ENCODE peak calls at places on chromosomes 6 and 20, in five cellular contexts. One of them, this sample, is unnamed. For H3K27me3 and H3K4me1, the result is how much of the 10 kb centered on the place peaks cover.

GRCh38 chr6:22250486-22250885 is 46.4 kb downstream of the PRL start:
- DNase-seq in heart left ventricle: no peak
- DNase-seq in adipocyte: no peak
- DNase-seq in SJSA1: no peak
- DNase-seq in CD4-positive, alpha-beta memory T cell: no peak
- DNase-seq in this sample: no peak

GRCh38 chr20:8394308-8394945 is 262.4 kb downstream of the PLCB1 start:
- DNase-seq in heart left ventricle: no peak
- DNase-seq in adipocyte: peak
- DNase-seq in SJSA1: no peak
- DNase-seq in CD4-positive, alpha-beta memory T cell: no peak
- DNase-seq in this sample: no peak

GRCh38 chr20:62835931-62836861 is 19.3 kb downstream of the COL9A3 start:
- DNase-seq in heart left ventricle: no peak
- DNase-seq in adipocyte: no peak
- DNase-seq in SJSA1: no peak
- DNase-seq in CD4-positive, alpha-beta memory T cell: no peak
- DNase-seq in this sample: peak

GRCh38 chr6:159193923-159194322 is 24.7 kb downstream of the FNDC1 start:
- DNase-seq in heart left ventricle: no peak
- DNase-seq in adipocyte: peak
- DNase-seq in SJSA1: no peak
- DNase-seq in CD4-positive, alpha-beta memory T cell: no peak
- DNase-seq in this sample: no peak

GRCh38 chr20:19631410-19631809 is 126.6 kb upstream of the RIN2 start:
- DNase-seq in heart left ventricle: no peak
- DNase-seq in adipocyte: no peak
- DNase-seq in SJSA1: no peak
- DNase-seq in CD4-positive, alpha-beta memory T cell: no peak
- DNase-seq in this sample: no peak

GRCh38 chr20:48236485-48237055 is 451.3 kb upstream of the SULF2 start:
- DNase-seq in heart left ventricle: no peak
- DNase-seq in adipocyte: no peak
- DNase-seq in SJSA1: no peak
- DNase-seq in CD4-positive, alpha-beta memory T cell: no peak
- DNase-seq in this sample: no peak

GRCh38 chr6:167799033-167799933 is 27.4 kb upstream of the AFDN start:
- DNase-seq in heart left ventricle: no peak
- DNase-seq in adipocyte: peak
- DNase-seq in SJSA1: no peak
- DNase-seq in CD4-positive, alpha-beta memory T cell: no peak
- DNase-seq in this sample: no peak

GRCh38 chr20:16758459-16759160 is 10.5 kb downstream of the OTOR start:
- DNase-seq in heart left ventricle: no peak
- DNase-seq in adipocyte: no peak
- DNase-seq in SJSA1: no peak
- DNase-seq in CD4-positive, alpha-beta memory T cell: no peak
- DNase-seq in this sample: no peak

GRCh38 chr6:35184580-35185301 is 29.0 kb upstream of the SCUBE3 start:
- DNase-seq in heart left ventricle: no peak
- DNase-seq in adipocyte: no peak
- DNase-seq in SJSA1: no peak
- DNase-seq in CD4-positive, alpha-beta memory T cell: no peak
- DNase-seq in this sample: no peak

GRCh38 chr6:11120273-11121005 is 8.9 kb upstream of the ERVFRD-1 start:
- DNase-seq in heart left ventricle: no peak
- DNase-seq in adipocyte: peak
- DNase-seq in SJSA1: no peak
- DNase-seq in CD4-positive, alpha-beta memory T cell: no peak
- DNase-seq in this sample: no peak

GRCh38 chr6:115830895-115831294 is 229.8 kb downstream of the FRK start:
- DNase-seq in heart left ventricle: no peak
- DNase-seq in adipocyte: no peak
- DNase-seq in SJSA1: no peak
- DNase-seq in CD4-positive, alpha-beta memory T cell: no peak
- DNase-seq in this sample: no peak

GRCh38 chr6:72328775-72329174 is 293.1 kb upstream of the KCNQ5 start:
- DNase-seq in heart left ventricle: no peak
- DNase-seq in adipocyte: peak
- DNase-seq in SJSA1: no peak
- DNase-seq in CD4-positive, alpha-beta memory T cell: no peak
- DNase-seq in this sample: no peak

GRCh38 chr6:37679539-37680476 is 17.9 kb downstream of the MDGA1 start:
- DNase-seq in heart left ventricle: no peak
- DNase-seq in adipocyte: no peak
- DNase-seq in SJSA1: no peak
- DNase-seq in CD4-positive, alpha-beta memory T cell: no peak
- DNase-seq in this sample: no peak

DNA sequence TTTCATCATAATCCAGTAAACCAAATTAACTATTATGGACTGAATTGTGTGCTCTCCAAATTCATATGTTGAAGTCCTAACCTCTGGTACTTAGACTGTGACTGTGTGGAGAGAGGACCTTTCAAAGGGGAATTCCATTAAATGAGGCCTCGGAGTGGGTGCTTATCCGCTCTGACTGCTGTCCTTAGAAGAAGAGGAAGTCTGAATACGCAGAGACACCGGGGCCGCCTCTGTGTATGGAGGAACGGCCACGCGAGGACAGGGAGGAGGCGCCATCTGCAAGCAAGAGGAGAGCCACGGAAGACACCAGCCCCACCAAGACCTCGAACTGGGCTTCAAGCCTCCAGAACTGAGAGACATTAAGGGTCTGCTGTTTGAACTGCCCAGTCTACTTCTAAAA is 35.6 kb upstream of the RPS6KA2 start:
- DNase-seq in heart left ventricle: no peak
- DNase-seq in adipocyte: no peak
- DNase-seq in SJSA1: no peak
- DNase-seq in CD4-positive, alpha-beta memory T cell: no peak
- DNase-seq in this sample: no peak
- H3K27me3 ChIP-seq in heart left ventricle: under half
- H3K27me3 ChIP-seq in adipocyte: half or more
- H3K27me3 ChIP-seq in SJSA1: under half
- H3K27me3 ChIP-seq in CD4-positive, alpha-beta memory T cell: under half
- H3K27me3 ChIP-seq in this sample: under half

GRCh38 chr6:33718713-33719112 is 7.2 kb upstream of the UQCC2 start:
- DNase-seq in heart left ventricle: no peak
- DNase-seq in adipocyte: no peak
- DNase-seq in SJSA1: no peak
- DNase-seq in CD4-positive, alpha-beta memory T cell: no peak
- DNase-seq in this sample: no peak
- H3K4me1 ChIP-seq in heart left ventricle: under half
- H3K4me1 ChIP-seq in adipocyte: under half
- H3K4me1 ChIP-seq in SJSA1: under half
- H3K4me1 ChIP-seq in CD4-positive, alpha-beta memory T cell: under half
- H3K4me1 ChIP-seq in this sample: under half

DNA sequence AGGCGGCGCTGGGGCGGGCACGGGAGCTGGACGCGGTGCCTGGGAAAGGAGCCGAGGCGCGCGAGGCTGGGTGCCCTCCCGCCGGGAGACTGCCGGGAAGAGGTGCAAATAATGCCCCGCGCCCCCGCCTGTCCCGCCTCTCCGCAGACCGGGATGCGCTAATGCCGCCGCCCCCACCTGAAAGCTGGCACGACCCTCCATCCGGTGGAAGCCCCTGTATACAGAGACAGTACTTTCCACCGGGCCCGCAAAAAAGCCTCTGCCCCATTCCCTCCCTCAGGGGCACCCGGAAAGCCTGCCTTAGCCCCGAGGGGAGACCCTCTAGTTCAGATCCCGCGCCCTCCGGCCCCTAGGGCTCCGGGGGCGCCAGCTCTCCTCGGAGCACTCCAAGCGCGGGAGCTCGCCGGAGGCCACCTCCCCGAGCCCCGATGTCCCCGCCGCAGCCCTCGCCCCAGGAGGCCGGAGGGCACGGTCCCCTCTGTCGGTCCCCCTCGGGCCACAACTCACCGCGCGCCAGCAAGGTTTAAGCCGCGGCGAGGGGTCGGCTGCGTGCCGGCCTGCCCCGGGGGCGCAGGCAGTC is 1.2 kb downstream of the GRM4 start:
- DNase-seq in heart left ventricle: no peak
- DNase-seq in adipocyte: peak
- DNase-seq in SJSA1: no peak
- DNase-seq in CD4-positive, alpha-beta memory T cell: no peak
- DNase-seq in this sample: no peak
- H3K27me3 ChIP-seq in heart left ventricle: half or more
- H3K27me3 ChIP-seq in adipocyte: half or more
- H3K27me3 ChIP-seq in SJSA1: half or more
- H3K27me3 ChIP-seq in CD4-positive, alpha-beta memory T cell: under half
- H3K27me3 ChIP-seq in this sample: half or more

GRCh38 chr20:25199473-25200265 is 4.2 kb downstream of the ENTPD6 start:
- DNase-seq in heart left ventricle: no peak
- DNase-seq in adipocyte: no peak
- DNase-seq in SJSA1: no peak
- DNase-seq in CD4-positive, alpha-beta memory T cell: no peak
- DNase-seq in this sample: no peak
- H3K4me1 ChIP-seq in heart left ventricle: under half
- H3K4me1 ChIP-seq in adipocyte: under half
- H3K4me1 ChIP-seq in SJSA1: under half
- H3K4me1 ChIP-seq in CD4-positive, alpha-beta memory T cell: under half
- H3K4me1 ChIP-seq in this sample: half or more

This sample was measured in heart right ventricle.